ENCODE peak calls at places on chromosomes 6 and 20, in ten cellular contexts. H is lower lobe of right lung; P is ascending aorta; X is kidney; V is breast epithelium; T is H1; F is uterus; I is mesendoderm; C is hepatocyte; G is CD4-positive, alpha-beta T cell. W is an unnamed sample.

GRCh38 chr6:16334671-16335070 is 96.3 kb downstream of the GMPR start:
- DNase-seq in H (no peak), P (peak; percentile 42), X (no peak), V (peak; percentile 44), T (no peak), F (peak; percentile 90), I (peak; percentile 29), C (peak; percentile 63), G (no peak), W (no peak)

GRCh38 chr20:58559368-58559729 is 44.1 kb upstream of the APCDD1L start:
- DNase-seq in H (no peak), P (no peak), X (no peak), V (no peak), T (no peak), F (no peak), I (no peak), C (no peak), G (no peak), W (no peak)

GRCh38 chr6:111880181-111880944 is 7.1 kb upstream of the FYN start:
- DNase-seq in H (no peak), P (no peak), X (no peak), V (no peak), T (no peak), F (no peak), I (peak; percentile 28), C (no peak), G (no peak), W (no peak)

GRCh38 chr20:1888796-1889463 is 6.3 kb upstream of the SIRPA start:
- DNase-seq in H (peak; percentile 67), P (no peak), X (peak; percentile 66), V (peak; percentile 47), T (no peak), F (peak; percentile 31), I (peak; percentile 59), C (peak; percentile 45), G (no peak), W (peak; percentile 60)

GRCh38 chr6:170455335-170455979 is 97.7 kb downstream of the PSMB1 start:
- DNase-seq in H (no peak), P (no peak), X (no peak), V (no peak), T (no peak), F (no peak), I (no peak), C (no peak), G (no peak), W (no peak)

GRCh38 chr6:136446579-136447182 is 103.5 kb downstream of the MAP7 start:
- DNase-seq in H (no peak), P (no peak), X (no peak), V (no peak), T (no peak), F (no peak), I (no peak), C (no peak), G (no peak), W (no peak)

GRCh38 chr20:34043025-34043424 is 49.3 kb downstream of the RALY start:
- DNase-seq in H (no peak), P (no peak), X (no peak), V (no peak), T (no peak), F (no peak), I (no peak), C (no peak), G (no peak), W (no peak)

GRCh38 chr6:137160763-137161162 is 12.7 kb downstream of the IL22RA2 start:
- DNase-seq in H (no peak), P (no peak), X (no peak), V (no peak), T (no peak), F (no peak), I (peak; percentile 11), C (no peak), G (no peak), W (no peak)

GRCh38 chr6:124699038-124699437 is 263.2 kb upstream of the RNF217 start:
- DNase-seq in H (no peak), P (no peak), X (no peak), V (no peak), T (no peak), F (no peak), I (peak; percentile 50), C (no peak), G (no peak), W (no peak)

GRCh38 chr20:63705232-63706026 is 2.3 kb downstream of the ARFRP1 start:
- DNase-seq in H (no peak), P (no peak), X (no peak), V (no peak), T (no peak), F (no peak), I (no peak), C (no peak), G (no peak), W (no peak)

GRCh38 chr6:130815200-130816071 is 11.8 kb upstream of the SMLR1 start:
- DNase-seq in H (no peak), P (no peak), X (no peak), V (no peak), T (no peak), F (no peak), I (no peak), C (peak; percentile 21), G (no peak), W (peak; percentile 98)

GRCh38 chr20:36396340-36396739 is 90.2 kb downstream of the DLGAP4 start:
- DNase-seq in H (no peak), P (no peak), X (no peak), V (no peak), T (no peak), F (no peak), I (no peak), C (no peak), G (no peak), W (no peak)

DNA sequence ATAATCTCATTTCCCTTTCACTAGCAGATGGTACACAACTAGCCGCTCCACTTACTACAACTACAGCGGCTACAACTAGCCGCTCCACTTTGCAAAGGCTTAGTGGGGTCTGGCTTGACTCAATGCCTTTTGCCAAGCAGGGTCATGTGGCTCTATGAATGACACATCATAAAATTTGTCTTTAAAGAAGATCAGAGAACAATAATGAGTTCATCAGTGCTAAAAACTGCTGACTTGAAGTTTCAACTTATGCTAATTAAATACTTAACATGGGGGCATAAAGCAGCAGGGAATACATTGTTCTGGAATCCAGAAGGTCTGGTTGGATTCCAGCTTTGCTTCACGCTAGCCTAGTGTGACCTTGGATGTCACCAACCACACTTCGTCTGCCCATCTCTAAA is 2.0 kb upstream of the MICAL1 start:
- DNase-seq in H (no peak), P (no peak), X (no peak), V (no peak), T (no peak), F (no peak), I (no peak), C (no peak), G (no peak), W (no peak)
- H3K27ac ChIP-seq in H (peak overlapping the region; percentile 89), P (peak overlapping the region; percentile 84), X (peak overlapping the region; percentile 3), V (peak overlapping the region; percentile 20), T (no peak overlapping the region), F (peak overlapping the region; percentile 80), I (no peak overlapping the region), C (peak overlapping the region; percentile 87), G (no peak overlapping the region), W (no peak overlapping the region)

GRCh38 chr20:54691335-54691734 is 215.9 kb downstream of the DOK5 start:
- DNase-seq in H (no peak), P (no peak), X (no peak), V (no peak), T (no peak), F (no peak), I (no peak), C (no peak), G (no peak), W (no peak)

GRCh38 chr20:54692168-54692887 is 216.9 kb downstream of the DOK5 start:
- DNase-seq in H (no peak), P (no peak), X (no peak), V (no peak), T (no peak), F (no peak), I (peak; percentile 2), C (no peak), G (no peak), W (no peak)

GRCh38 chr20:54690323-54690722 is 214.9 kb downstream of the DOK5 start:
- DNase-seq in H (no peak), P (no peak), X (no peak), V (no peak), T (no peak), F (no peak), I (no peak), C (no peak), G (no peak), W (no peak)

DNA sequence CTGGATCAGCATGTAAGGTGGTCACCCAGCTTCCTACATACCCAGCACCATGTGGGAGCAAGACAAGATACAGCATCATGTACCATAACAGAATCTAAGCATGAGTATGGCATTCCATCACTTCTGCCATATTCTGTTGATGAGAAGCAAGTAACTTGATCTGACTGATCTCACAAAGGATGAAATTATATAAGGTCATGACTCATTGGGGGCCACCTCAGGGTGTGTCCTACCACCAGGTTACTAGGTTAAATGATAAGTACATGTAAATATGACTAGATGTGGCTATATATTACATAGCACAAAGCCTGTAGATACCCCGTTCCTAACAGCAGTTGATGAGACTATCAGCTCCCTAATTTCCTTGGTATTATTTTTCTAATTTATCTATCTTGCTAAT is 213.1 kb downstream of the DOK5 start:
- DNase-seq in H (no peak), P (no peak), X (no peak), V (no peak), T (no peak), F (no peak), I (no peak), C (no peak), G (no peak), W (no peak)
- H3K27ac ChIP-seq in H (no peak overlapping the region), P (no peak overlapping the region), X (no peak overlapping the region), V (no peak overlapping the region), T (no peak overlapping the region), F (no peak overlapping the region), I (no peak overlapping the region), C (no peak overlapping the region), G (no peak overlapping the region), W (no peak overlapping the region)

DNA sequence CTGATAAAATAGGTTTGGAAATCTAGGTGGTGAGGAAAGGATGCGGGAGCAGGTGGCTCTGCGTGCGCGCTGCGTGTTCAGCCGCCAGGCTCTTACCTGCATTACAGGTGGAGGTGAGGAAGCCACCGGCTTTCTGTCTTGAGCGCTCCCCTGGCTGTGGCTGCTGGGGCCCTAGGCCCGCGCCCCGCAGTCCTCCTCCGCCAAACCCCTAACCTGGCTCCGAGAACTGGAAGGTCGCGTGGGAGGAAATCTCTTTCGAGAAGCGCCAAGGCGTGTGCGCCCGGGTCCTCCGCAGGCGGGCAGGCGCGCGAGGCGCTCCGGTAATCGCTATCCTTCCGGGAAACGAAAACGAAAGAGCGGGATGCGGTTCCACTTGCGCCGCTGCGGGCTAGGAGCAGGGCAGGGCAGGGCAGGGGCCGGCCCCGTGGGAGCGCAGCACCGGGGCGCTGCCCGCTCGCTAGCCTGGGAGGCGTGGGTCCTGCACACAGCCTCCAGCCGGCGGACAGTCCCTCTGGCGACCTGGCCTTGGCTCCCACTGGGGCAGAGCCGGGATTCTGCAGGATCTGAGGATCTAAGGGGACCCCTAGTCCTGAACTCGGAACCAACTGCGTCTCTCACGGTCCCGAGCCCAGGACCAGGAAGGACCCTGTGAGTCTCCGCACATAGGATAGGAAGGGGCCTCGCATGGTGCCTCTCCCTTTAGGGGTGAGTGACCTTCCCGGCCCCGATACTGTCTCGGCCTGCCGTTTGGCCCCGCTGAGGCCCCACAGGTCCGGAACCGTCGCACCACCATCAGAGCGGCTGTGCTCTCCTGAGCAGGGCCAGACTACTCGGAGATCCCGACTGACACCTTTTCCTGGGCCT is at the start of gene ETV7:
- DNase-seq in H (peak; percentile 72), P (no peak), X (no peak), V (no peak), T (no peak), F (peak; percentile 25), I (no peak), C (peak; percentile 64), G (peak; percentile 21), W (no peak)
- H3K27ac ChIP-seq in H (peak within 1 kb of the TSS; percentile 74), P (peak within 1 kb of the TSS; percentile 61), X (peak within 1 kb of the TSS; percentile 13), V (no peak within 1 kb of the TSS), T (no peak within 1 kb of the TSS), F (peak within 1 kb of the TSS; percentile 44), I (no peak within 1 kb of the TSS), C (peak within 1 kb of the TSS; percentile 21), G (no peak within 1 kb of the TSS), W (no peak within 1 kb of the TSS)

GRCh38 chr6:11714798-11715285 is 63.8 kb downstream of the ADTRP start:
- DNase-seq in H (no peak), P (no peak), X (no peak), V (no peak), T (no peak), F (no peak), I (no peak), C (no peak), G (no peak), W (no peak)
- H3K27ac ChIP-seq in H (no peak overlapping the region), P (no peak overlapping the region), X (no peak overlapping the region), V (no peak overlapping the region), T (no peak overlapping the region), F (no peak overlapping the region), I (no peak overlapping the region), C (no peak overlapping the region), G (peak overlapping the region; percentile 77), W (no peak overlapping the region)